ENCODE peak calls at places on chromosomes 11 and 22, in four cellular contexts. P is HS-27A; K is ascending aorta; D is activated CD8-positive, alpha-beta memory T cell treated with anti-CD3 and anti-CD28 coated beads, Interleukin-2, amount 50 U/mL, for 48 hours. I is an unnamed sample.

GRCh38 chr11:117929568-117930207 is 486 bp upstream of the TMPRSS13 start:
- DNase-seq in P (no peak), K (no peak), D (no peak), I (no peak)

GRCh38 chr22:45290410-45290936 is 5.7 kb downstream of the UPK3A start:
- DNase-seq in P (no peak), K (no peak), D (no peak), I (no peak)

GRCh38 chr22:47036352-47036751 is 273.9 kb downstream of the TBC1D22A start:
- DNase-seq in P (no peak), K (no peak), D (no peak), I (no peak)

GRCh38 chr22:27195104-27195503 is 537.7 kb downstream of the MIAT start:
- DNase-seq in P (no peak), K (no peak), D (no peak), I (no peak)

GRCh38 chr22:38133331-38133730 is 22.8 kb upstream of the BAIAP2L2 start:
- DNase-seq in P (no peak), K (no peak), D (no peak), I (no peak)

GRCh38 chr11:71449596-71449995 is 1.4 kb upstream of the DHCR7 start:
- DNase-seq in P (no peak), K (no peak), D (no peak), I (no peak)

GRCh38 chr11:64790205-64791095 is 12.1 kb upstream of the SF1 start:
- DNase-seq in P (no peak), K (no peak), D (no peak), I (no peak)

GRCh38 chr11:43579171-43579918 is 101.2 kb upstream of the HSD17B12 start:
- DNase-seq in P (peak), K (no peak), D (peak), I (no peak)

GRCh38 chr11:31817621-31818493 is 6.7 kb upstream of the PAX6 start:
- DNase-seq in P (no peak), K (no peak), D (no peak), I (no peak)

GRCh38 chr11:36478700-36479329 is 31.3 kb downstream of the TRAF6 start:
- DNase-seq in P (no peak), K (no peak), D (no peak), I (no peak)

GRCh38 chr11:70763606-70764005 is 365.3 kb downstream of the CTTN start:
- DNase-seq in P (no peak), K (no peak), D (no peak), I (no peak)

GRCh38 chr11:126720539-126721235 is 279.9 kb downstream of the KIRREL3 start:
- DNase-seq in P (no peak), K (no peak), D (no peak), I (no peak)

GRCh38 chr22:41360126-41360525 is 21.6 kb upstream of the TEF start:
- DNase-seq in P (no peak), K (no peak), D (no peak), I (no peak)

GRCh38 chr22:36334838-36335603 is 52.7 kb downstream of the MYH9 start:
- DNase-seq in P (no peak), K (no peak), D (no peak), I (no peak)

GRCh38 chr11:122717264-122717867 is 61.8 kb downstream of the UBASH3B start:
- DNase-seq in P (no peak), K (no peak), D (peak), I (no peak)

GRCh38 chr11:11961399-11962028 is 46.9 kb downstream of the DKK3 start:
- DNase-seq in P (no peak), K (no peak), D (no peak), I (no peak)

I was measured in cerebellar nuclear complex.